ENCODE peak calls at places on chromosomes 13 and 19, in four cellular contexts. E is mesothelial cell of epicardium; J is heart left ventricle; M is CD8-positive, alpha-beta T cell. I is an unnamed sample.
A peak's percentile ranks its signal among the peaks of the same experiment; 100 is the strongest.

GRCh38 chr19:1671716-1672037 is 19.3 kb upstream of the TCF3 start:
- DNase-seq in M (no peak), E (no peak), J (no peak), I (no peak)

GRCh38 chr19:13294812-13295567 is 144.8 kb downstream of the IER2 start:
- DNase-seq in E (no peak), J (no peak), M (no peak), I (no peak)

GRCh38 chr19:14676762-14677161 is 2.1 kb upstream of the ADGRE3 start:
- DNase-seq in J (no peak), M (no peak), E (no peak), I (no peak)

GRCh38 chr19:23118400-23118799 is 1.6 kb downstream of the ZNF730 start:
- DNase-seq in M (no peak), E (no peak), J (no peak), I (no peak)

GRCh38 chr19:35206855-35207254 is 21.7 kb downstream of the FAM187B start:
- DNase-seq in M (peak; percentile 15), J (no peak), E (no peak), I (no peak)

GRCh38 chr13:112850273-112850672 is 118.7 kb upstream of the MCF2L start:
- DNase-seq in E (no peak), M (no peak), J (no peak), I (no peak)

GRCh38 chr19:56837492-56837891 is 3.0 kb downstream of the PEG3 start:
- DNase-seq in E (no peak), J (peak; percentile 89), M (no peak), I (peak; percentile 37)

GRCh38 chr13:50693755-50694154 is 149.7 kb downstream of the DLEU7 start:
- DNase-seq in E (peak; percentile 39), M (no peak), J (peak; percentile 73), I (no peak)

GRCh38 chr13:96141032-96141431 is 51.1 kb downstream of the HS6ST3 start:
- DNase-seq in E (no peak), M (no peak), J (no peak), I (no peak)

GRCh38 chr19:41626877-41627276 is at the start of gene CEACAM4:
- DNase-seq in J (peak; percentile 56), E (no peak), M (no peak), I (no peak)

GRCh38 chr19:43624933-43625332 is 5.5 kb upstream of the ZNF428 start:
- DNase-seq in J (no peak), M (peak; percentile 82), E (no peak), I (peak; percentile 36)

GRCh38 chr13:32881074-32881791 is 135.0 kb upstream of the KL start:
- DNase-seq in E (no peak), M (no peak), J (no peak), I (no peak)

GRCh38 chr13:27170221-27170520 is 1.4 kb downstream of the USP12 start:
- DNase-seq in M (no peak), E (no peak), J (no peak), I (no peak)

GRCh38 chr19:49119411-49120324 is at the start of gene PPFIA3:
- DNase-seq in M (no peak), J (peak; percentile 77), E (peak; percentile 78), I (no peak)
- TF ChIP-seq CTCF in M (no peak), J (no peak), E (no peak), I (no peak)

GRCh38 chr13:110525328-110526319 is 35.9 kb downstream of the RAB20 start:
- DNase-seq in E (no peak), M (no peak), J (peak; percentile 83), I (no peak)
- TF ChIP-seq CTCF in E (no peak), M (no peak), J (no peak), I (no peak)

GRCh38 chr19:49809155-49809986 is 3.7 kb downstream of the FUZ start:
- DNase-seq in J (peak; percentile 77), E (peak; percentile 49), M (peak; percentile 53), I (no peak)
- TF ChIP-seq CTCF in J (no peak), E (no peak), M (no peak), I (no peak)

DNA sequence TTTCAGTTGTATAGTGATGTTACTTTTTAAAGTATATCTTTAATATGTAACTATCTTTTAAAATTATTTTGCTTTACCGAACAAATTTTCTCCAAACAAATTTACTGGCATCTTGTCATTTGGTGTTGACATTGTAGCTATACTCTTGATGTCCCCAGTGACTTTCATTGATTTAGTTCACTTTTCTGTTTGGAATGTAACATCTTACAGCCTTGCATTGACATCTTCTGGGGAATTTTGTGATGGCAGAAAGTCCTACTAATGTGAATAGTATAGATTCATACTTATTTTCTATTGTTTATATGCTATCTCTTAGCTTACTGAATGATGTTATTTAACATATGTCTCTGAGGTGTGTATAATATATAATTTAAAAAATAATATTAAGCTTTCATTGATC is 800.9 kb upstream of the ATXN8OS start:
- DNase-seq in J (no peak), E (no peak), M (no peak), I (no peak)
- TF ChIP-seq CTCF in J (no peak), E (no peak), M (no peak), I (no peak)

DNA sequence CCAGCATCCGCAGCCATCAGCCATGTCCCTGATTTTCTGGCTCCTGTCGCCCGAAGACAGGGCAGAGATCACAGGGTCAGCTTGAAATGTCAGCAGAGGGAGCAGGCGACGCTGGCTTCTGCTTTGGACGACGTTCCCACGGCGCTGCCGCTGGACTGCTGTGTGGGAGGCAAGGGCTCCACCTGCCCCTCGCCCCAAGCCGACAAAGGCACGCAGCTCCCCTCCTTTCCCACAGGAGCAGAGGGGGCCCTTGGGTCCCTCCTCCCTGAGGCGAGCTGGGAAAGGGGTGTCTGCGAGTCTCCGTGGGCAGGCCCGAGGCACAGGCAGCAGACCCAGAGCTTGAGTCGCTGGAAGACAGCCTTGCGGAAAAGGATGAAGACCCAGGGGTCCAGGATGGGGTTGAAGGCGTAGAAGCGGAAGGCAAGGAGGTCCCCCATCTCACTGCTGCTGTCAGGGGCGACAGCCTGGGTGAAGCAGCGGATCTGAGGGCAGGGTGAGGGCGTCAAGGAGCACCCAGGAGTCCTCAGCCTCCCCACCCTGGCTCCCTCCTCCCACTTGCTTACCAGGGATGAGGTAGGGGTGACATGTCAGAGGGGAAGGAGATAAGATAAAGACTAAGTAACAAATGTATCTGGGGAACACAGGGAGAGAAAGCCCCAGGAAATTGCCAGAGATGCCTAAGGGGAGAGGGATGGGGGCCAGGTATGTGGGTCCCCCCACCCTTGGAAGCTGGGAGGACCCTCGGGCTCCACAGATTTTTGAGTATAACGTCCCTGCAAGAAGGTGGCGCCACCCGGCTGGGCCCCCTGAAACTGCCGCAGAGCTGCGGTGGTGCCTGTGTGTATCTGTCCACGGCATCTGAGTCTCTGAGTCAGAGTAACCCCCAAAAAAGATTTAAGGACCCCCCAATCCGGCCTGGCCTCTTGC is 3.4 kb downstream of the PTGIR start:
- DNase-seq in M (no peak), E (no peak), J (peak; percentile 7), I (no peak)
- TF ChIP-seq CTCF in M (no peak), E (peak; percentile 18), J (no peak), I (no peak)

DNA sequence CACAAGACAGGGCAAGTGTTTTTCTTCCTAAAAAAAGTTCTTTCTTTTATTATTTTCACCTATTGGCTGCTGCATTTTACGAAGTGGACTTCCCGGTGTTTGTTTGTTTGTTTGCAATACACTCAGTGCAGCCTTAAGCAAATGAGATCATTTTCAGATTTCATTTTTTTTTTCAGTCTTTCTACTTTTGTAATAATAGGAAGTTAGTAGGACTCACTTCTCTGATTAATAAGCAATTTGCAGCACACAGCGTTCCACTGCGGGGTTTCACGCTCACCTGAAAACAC is 128.3 kb downstream of the STK24 start:
- DNase-seq in M (no peak), E (no peak), J (no peak), I (no peak)
- TF ChIP-seq CTCF in M (no peak), E (no peak), J (no peak), I (no peak)

DNA sequence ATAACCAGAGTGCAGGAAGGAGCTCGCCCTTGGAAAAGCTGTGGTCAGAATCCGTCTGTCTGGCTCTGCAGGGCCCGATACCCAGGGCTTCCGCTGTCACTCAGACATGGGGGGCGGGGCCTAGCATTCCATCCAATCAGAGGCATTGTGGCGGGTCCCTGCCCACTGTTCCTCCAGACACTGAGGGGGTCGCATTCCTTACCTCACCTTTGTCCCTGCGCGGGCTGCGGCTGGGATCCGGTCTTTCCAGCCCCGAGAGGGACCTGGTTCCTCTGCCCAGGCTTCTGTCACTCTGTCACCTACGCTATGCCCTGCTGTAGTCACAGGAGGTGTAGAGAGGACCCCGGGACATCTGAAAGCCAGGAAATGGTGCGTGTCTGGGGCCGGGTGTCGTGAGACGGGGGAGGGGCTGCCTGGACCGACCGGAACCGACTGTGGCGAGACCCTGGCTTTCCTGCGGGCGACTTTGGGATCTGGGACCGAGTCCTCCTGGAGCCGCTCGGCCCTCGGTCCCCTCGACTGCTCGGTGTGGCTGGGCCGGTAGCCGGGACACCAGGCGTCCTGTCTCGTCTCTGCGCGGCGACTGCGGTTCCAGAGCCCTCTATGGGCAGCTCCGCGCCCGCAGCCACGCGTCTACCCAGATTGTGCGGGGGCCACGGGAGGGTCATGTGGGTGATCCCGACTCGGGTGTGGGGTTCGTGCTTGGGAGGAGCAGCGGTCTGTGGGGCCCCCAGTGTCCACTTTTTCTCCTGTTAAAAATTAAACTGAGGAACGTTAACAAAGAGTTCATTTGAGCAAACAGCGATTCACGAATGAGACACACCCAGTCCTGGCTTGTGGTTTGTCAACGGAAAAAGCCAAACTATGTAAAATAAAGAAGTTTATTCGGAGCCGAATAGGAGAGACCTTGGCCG is at the start of gene ZNF69:
- DNase-seq in M (peak; percentile 76), J (peak; percentile 89), E (peak; percentile 86), I (peak; percentile 87)
- TF ChIP-seq CTCF in M (no peak), J (no peak), E (no peak), I (no peak)

I was measured in omental fat pad.